ENCODE peak calls at places on chromosomes 6 and 20, in eight cellular contexts. H is WTC11; J is neural crest cell; M is esophagus squamous epithelium; W is CD8-positive, alpha-beta T cell; I is PC-3; E is upper lobe of right lung; U is lower leg skin. C is an unnamed sample.

GRCh38 chr6:17998442-17998841 is 11.0 kb upstream of the KIF13A start:
- DNase-seq in H (no peak), J (no peak), M (no peak), W (no peak), I (peak), E (no peak), U (no peak), C (no peak)

GRCh38 chr6:30142665-30143064 is 6.7 kb downstream of the TRIM40 start:
- DNase-seq in H (no peak), J (no peak), M (no peak), W (no peak), I (no peak), E (no peak), U (no peak), C (no peak)

GRCh38 chr6:106097368-106098231 is 11.5 kb downstream of the PRDM1 start:
- DNase-seq in H (no peak), J (no peak), M (peak), W (peak), I (peak), E (no peak), U (no peak), C (peak)

GRCh38 chr6:13097454-13097853 is 230.9 kb downstream of the TBC1D7 start:
- DNase-seq in H (no peak), J (no peak), M (no peak), W (no peak), I (no peak), E (no peak), U (no peak), C (no peak)

GRCh38 chr20:1664911-1665310 is 7.3 kb upstream of the SIRPG start:
- DNase-seq in H (no peak), J (no peak), M (no peak), W (peak), I (no peak), E (no peak), U (no peak), C (no peak)

GRCh38 chr6:82022614-82023102 is 224.9 kb downstream of the IBTK start:
- DNase-seq in H (no peak), J (no peak), M (no peak), W (no peak), I (peak), E (no peak), U (no peak), C (peak)

GRCh38 chr6:150620763-150621162 is 21.1 kb downstream of the PLEKHG1 start:
- DNase-seq in H (no peak), J (no peak), M (no peak), W (no peak), I (no peak), E (no peak), U (no peak), C (no peak)

GRCh38 chr6:167122827-167123657 is at the start of gene CCR6:
- DNase-seq in H (no peak), J (no peak), M (no peak), W (no peak), I (no peak), E (no peak), U (peak), C (no peak)

GRCh38 chr6:95593025-95593424 is 15.7 kb downstream of the MANEA start:
- DNase-seq in H (no peak), J (no peak), M (no peak), W (no peak), I (peak), E (no peak), U (no peak), C (no peak)

GRCh38 chr6:21436625-21437024 is 156.9 kb upstream of the SOX4 start:
- DNase-seq in H (no peak), J (no peak), M (no peak), W (no peak), I (no peak), E (no peak), U (no peak), C (no peak)

DNA sequence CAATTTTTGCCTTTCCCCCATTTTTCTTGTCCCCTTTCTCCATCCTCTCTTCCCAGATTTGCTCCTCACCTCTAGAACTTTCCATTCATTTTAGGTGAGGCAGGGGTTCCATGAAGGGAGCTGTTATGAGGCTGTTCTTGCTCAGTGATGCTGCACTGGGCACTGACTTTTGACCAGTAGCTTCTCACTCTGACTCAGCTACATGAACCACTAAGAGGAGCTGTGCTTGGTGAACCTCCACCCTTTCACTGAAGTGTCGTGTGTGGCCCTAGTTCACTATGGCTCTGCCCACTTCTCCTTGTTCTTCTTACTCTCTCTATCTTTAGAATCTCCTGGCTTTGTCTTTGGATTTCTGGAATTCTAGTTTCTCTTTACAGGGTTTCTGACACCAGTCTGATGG is 307.1 kb upstream of the RNF24 start:
- DNase-seq in H (no peak), J (no peak), M (no peak), W (no peak), I (no peak), E (no peak), U (no peak), C (no peak)
- TF ChIP-seq CTCF in H (no peak), J (no peak), M (no peak), W (no peak), I (no peak), E (no peak), U (no peak), C (no peak)

DNA sequence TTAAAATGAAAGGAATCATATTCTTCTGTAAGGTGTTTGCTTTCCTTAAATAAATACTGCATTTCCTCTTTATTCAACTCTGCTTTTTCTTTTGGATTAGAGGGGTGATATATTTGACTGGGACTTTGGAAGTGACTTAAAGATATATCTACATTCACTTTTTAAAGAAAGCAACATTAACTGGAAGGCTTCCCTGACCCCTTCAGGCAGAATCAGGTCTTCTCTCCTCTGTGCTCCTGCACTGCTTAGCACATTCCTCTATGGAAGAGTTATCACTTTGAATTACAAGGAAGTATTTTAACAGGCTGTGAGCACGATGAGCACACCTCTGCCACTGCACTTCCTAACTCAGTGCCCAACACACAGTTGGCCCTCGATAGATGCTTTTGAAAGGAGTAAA is 59.2 kb upstream of the POU3F2 start:
- DNase-seq in H (no peak), J (no peak), M (no peak), W (no peak), I (no peak), E (no peak), U (no peak), C (no peak)
- TF ChIP-seq CTCF in H (no peak), J (no peak), M (no peak), W (no peak), I (no peak), E (no peak), U (no peak), C (no peak)

GRCh38 chr6:138044458-138044857 is 62.8 kb downstream of the PERP start:
- DNase-seq in H (no peak), J (no peak), M (no peak), W (no peak), I (peak), E (no peak), U (no peak), C (no peak)
- TF ChIP-seq CTCF in H (no peak), J (no peak), M (no peak), W (no peak), I (no peak), E (no peak), U (no peak), C (no peak)

DNA sequence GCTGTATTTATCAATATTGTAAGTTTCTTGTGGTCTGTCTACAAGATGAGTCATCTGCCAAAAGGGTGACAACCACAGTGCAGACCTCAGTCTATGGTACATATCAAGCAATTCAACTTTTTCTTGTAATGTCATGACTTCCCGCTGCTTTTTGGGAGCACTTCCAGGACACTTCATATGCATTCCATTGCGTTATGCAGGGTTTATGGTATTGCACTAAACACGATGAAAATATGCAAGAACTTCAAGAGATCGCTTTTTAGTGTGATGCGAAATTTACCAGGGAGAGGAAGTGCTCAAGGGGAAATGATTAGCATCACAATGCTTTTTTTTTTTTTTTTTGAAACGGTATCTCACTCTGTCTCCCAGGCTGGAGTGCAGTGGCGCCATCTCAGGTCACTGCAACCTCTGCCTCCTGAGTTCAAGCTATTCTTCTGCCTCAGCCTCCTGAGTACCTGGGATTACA is 166.5 kb downstream of the TFAP2A start:
- DNase-seq in H (peak), J (no peak), M (no peak), W (no peak), I (peak), E (no peak), U (no peak), C (peak)
- TF ChIP-seq CTCF in H (no peak), J (no peak), M (no peak), W (no peak), I (peak), E (no peak), U (no peak), C (peak)

DNA sequence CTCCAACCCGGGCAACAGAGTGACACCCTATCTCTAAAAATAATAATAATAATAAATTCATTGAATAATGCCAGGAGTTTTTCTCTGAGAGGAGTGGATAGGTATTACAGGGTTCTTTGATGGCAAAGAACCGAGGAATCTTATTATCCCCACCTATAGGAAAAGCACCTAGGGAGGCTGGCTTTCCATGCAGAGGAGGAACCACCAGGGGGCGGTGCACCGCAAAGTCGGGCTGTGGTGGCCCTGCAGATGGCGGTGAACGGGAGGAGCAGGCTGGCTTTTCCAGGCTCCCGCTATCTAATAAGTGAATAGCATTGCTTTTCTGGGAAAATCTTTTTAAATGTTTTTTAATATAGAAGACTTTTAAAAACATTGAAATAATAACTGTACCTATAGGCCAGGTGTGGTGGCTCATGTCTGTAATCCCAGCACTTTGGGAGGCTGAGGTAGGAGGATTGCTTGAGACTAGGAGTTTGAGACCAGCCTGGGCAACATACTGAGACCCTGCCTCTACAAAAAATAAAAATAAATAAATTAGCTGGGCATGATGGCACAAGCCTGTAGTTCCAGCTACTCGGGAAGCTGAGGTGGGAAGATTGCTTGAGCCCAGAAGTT is 864.2 kb downstream of the KIF16B start:
- DNase-seq in H (peak), J (peak), M (no peak), W (peak), I (peak), E (peak), U (no peak), C (peak)
- TF ChIP-seq CTCF in H (peak), J (peak), M (peak), W (no peak), I (peak), E (peak), U (no peak), C (peak)

DNA sequence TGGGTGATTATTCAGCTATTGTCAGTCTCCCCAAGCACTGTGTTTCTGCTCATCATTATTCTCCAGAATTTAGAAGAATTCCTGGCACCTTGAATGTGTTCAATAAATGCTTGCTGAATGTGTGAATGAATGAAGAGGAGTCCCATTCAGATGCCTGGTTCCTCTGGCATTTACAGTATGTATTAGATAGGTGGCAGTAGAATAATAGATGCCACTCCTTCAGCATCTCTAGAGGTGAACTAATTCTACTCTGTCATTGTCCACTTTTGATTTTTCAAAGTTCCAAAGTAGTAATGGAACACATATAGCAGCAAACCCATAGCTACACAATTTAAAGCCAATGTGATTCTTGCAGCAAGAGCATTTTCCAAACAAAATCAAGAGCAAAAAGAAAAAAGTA is 118.9 kb upstream of the CEP162 start:
- DNase-seq in H (no peak), J (no peak), M (no peak), W (no peak), I (peak), E (no peak), U (no peak), C (no peak)
- TF ChIP-seq CTCF in H (no peak), J (no peak), M (no peak), W (no peak), I (peak), E (no peak), U (no peak), C (peak)

GRCh38 chr6:26571592-26572296 is 25.0 kb upstream of the ABT1 start:
- DNase-seq in H (peak), J (peak), M (no peak), W (peak), I (peak), E (no peak), U (no peak), C (peak)

GRCh38 chr6:26570027-26570809 is 26.5 kb upstream of the ABT1 start:
- DNase-seq in H (no peak), J (no peak), M (no peak), W (no peak), I (no peak), E (no peak), U (no peak), C (no peak)

GRCh38 chr6:26563488-26563887 is 25.3 kb downstream of the HMGN4 start:
- DNase-seq in H (no peak), J (no peak), M (no peak), W (no peak), I (no peak), E (no peak), U (no peak), C (no peak)

GRCh38 chr6:26569433-26569764 is 27.4 kb upstream of the ABT1 start:
- DNase-seq in H (no peak), J (no peak), M (no peak), W (no peak), I (no peak), E (no peak), U (no peak), C (no peak)

GRCh38 chr6:26568601-26569432 is 27.9 kb upstream of the ABT1 start:
- DNase-seq in H (peak), J (peak), M (no peak), W (peak), I (peak), E (peak), U (peak), C (peak)
- TF ChIP-seq CTCF in H (no peak), J (peak), M (no peak), W (peak), I (peak), E (peak), U (no peak), C (peak)

GRCh38 chr6:76862966-76863365 is 600.3 kb downstream of the HTR1B start:
- DNase-seq in H (no peak), J (no peak), M (no peak), W (no peak), I (no peak), E (no peak), U (no peak), C (no peak)

GRCh38 chr6:76866091-76866490 is 597.2 kb downstream of the HTR1B start:
- DNase-seq in H (no peak), J (no peak), M (no peak), W (no peak), I (peak), E (no peak), U (no peak), C (no peak)

GRCh38 chr6:76867182-76867581 is 596.1 kb downstream of the HTR1B start:
- DNase-seq in H (no peak), J (no peak), M (no peak), W (no peak), I (no peak), E (no peak), U (no peak), C (no peak)

GRCh38 chr6:76856065-76856464 is 607.2 kb downstream of the HTR1B start:
- DNase-seq in H (no peak), J (no peak), M (no peak), W (no peak), I (no peak), E (no peak), U (no peak), C (no peak)

DNA sequence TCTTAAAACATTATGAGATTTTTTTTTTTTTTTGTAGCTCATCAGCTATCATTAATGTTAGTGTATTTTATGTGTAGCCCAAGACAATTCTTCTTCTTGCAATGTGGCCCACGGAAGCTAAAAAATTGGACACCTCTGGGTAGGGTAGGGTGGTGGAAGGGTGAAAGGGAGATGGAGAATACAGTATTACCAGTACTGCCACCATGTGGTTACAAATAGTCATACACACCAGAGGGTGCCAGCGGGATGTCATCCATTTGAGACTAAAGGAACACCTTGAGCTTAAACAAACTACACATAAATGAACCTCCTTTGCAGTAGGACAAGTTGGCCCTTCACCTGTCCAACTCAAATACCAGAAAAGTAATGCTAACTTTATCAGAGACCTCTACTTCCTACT is 601.9 kb downstream of the HTR1B start:
- DNase-seq in H (peak), J (no peak), M (no peak), W (no peak), I (peak), E (no peak), U (no peak), C (peak)
- TF ChIP-seq CTCF in H (peak), J (peak), M (no peak), W (no peak), I (peak), E (no peak), U (no peak), C (peak)